ENCODE peak calls at places on chromosomes 3 and 15, in six cellular contexts. U is cardiac muscle cell; J is effector memory CD4-positive, alpha-beta T cell; K is right lobe of liver; Y is heart right ventricle; H is MM.1S. Q is an unnamed sample. For H3K36me3, the result is how much of the 10 kb centered on the place peaks cover.

GRCh38 chr15:99416191-99417188 is 149.3 kb upstream of the MEF2A start:
- DNase-seq in U (no peak), J (no peak), K (no peak), Y (no peak), H (no peak), Q (peak)

GRCh38 chr3:184756151-184756681 is 44.4 kb upstream of the MAGEF1 start:
- DNase-seq in U (no peak), J (no peak), K (no peak), Y (no peak), H (peak), Q (peak)

GRCh38 chr3:140416686-140417085 is 261.2 kb upstream of the TRIM42 start:
- DNase-seq in U (no peak), J (no peak), K (no peak), Y (no peak), H (no peak), Q (no peak)

GRCh38 chr3:47096955-47097354 is 67.0 kb downstream of the SETD2 start:
- DNase-seq in U (peak), J (no peak), K (no peak), Y (no peak), H (no peak), Q (no peak)

GRCh38 chr3:194740859-194741486 is 55.3 kb downstream of the FAM43A start:
- DNase-seq in U (peak), J (no peak), K (no peak), Y (no peak), H (no peak), Q (no peak)

GRCh38 chr3:61600195-61600594 is 38.8 kb downstream of the PTPRG start:
- DNase-seq in U (peak), J (no peak), K (no peak), Y (no peak), H (no peak), Q (no peak)

GRCh38 chr3:167732313-167733065 is 2.2 kb downstream of the PDCD10 start:
- DNase-seq in U (no peak), J (no peak), K (no peak), Y (no peak), H (no peak), Q (no peak)

GRCh38 chr15:94295275-94295674 is 63.9 kb downstream of the MCTP2 start:
- DNase-seq in U (no peak), J (no peak), K (no peak), Y (no peak), H (no peak), Q (no peak)

GRCh38 chr3:32176989-32177701 is 61.3 kb upstream of the CMTM8 start:
- DNase-seq in U (peak), J (peak), K (no peak), Y (no peak), H (peak), Q (no peak)

GRCh38 chr15:81160312-81161214 is 26.5 kb downstream of the CFAP161 start:
- DNase-seq in U (peak), J (no peak), K (no peak), Y (peak), H (no peak), Q (peak)

GRCh38 chr3:16671690-16672089 is 66.5 kb upstream of the DAZL start:
- DNase-seq in U (no peak), J (no peak), K (no peak), Y (no peak), H (no peak), Q (no peak)

GRCh38 chr3:141050913-141051632 is at the start of gene SPSB4:
- DNase-seq in U (peak), J (no peak), K (no peak), Y (peak), H (no peak), Q (peak)

GRCh38 chr3:2096196-2096595 is 2.5 kb upstream of the CNTN4 start:
- DNase-seq in U (no peak), J (no peak), K (no peak), Y (no peak), H (no peak), Q (no peak)

GRCh38 chr3:59510576-59510975 is 460.8 kb upstream of the CFAP20DC start:
- DNase-seq in U (no peak), J (no peak), K (no peak), Y (no peak), H (no peak), Q (no peak)

GRCh38 chr15:89551502-89551901 is 23.8 kb upstream of the TICRR start:
- DNase-seq in U (no peak), J (no peak), K (no peak), Y (no peak), H (no peak), Q (no peak)

GRCh38 chr3:49339593-49339946 is 283 bp downstream of the USP4 start:
- DNase-seq in U (no peak), J (peak), K (peak), Y (peak), H (no peak), Q (peak)

GRCh38 chr15:40782609-40783227 is 12.9 kb downstream of the C15orf62 start:
- DNase-seq in U (peak), J (peak), K (peak), Y (peak), H (peak), Q (no peak)

GRCh38 chr3:177107840-177108239 is 89.4 kb downstream of the TBL1XR1 start:
- DNase-seq in U (no peak), J (no peak), K (no peak), Y (no peak), H (no peak), Q (no peak)

GRCh38 chr3:12042638-12043037 is 38.5 kb downstream of the SYN2 start:
- DNase-seq in U (no peak), J (no peak), K (no peak), Y (no peak), H (no peak), Q (no peak)

GRCh38 chr3:8665407-8665896 is 20.9 kb upstream of the SSUH2 start:
- DNase-seq in U (no peak), J (no peak), K (no peak), Y (no peak), H (peak), Q (no peak)

GRCh38 chr3:55285156-55285555 is 201.9 kb downstream of the WNT5A start:
- DNase-seq in U (no peak), J (no peak), K (no peak), Y (no peak), H (no peak), Q (no peak)

GRCh38 chr3:119792270-119792669 is 10.4 kb downstream of the NR1I2 start:
- DNase-seq in U (no peak), J (no peak), K (no peak), Y (no peak), H (no peak), Q (no peak)

GRCh38 chr3:153350420-153350819 is 188.4 kb downstream of the RAP2B start:
- DNase-seq in U (peak), J (no peak), K (no peak), Y (no peak), H (peak), Q (no peak)

GRCh38 chr3:112101946-112102345 is 15.8 kb downstream of the C3orf52 start:
- DNase-seq in U (peak), J (no peak), K (no peak), Y (no peak), H (no peak), Q (no peak)

GRCh38 chr3:108099203-108099602 is 8.4 kb upstream of the CD47 start:
- DNase-seq in U (no peak), J (no peak), K (no peak), Y (no peak), H (no peak), Q (no peak)

GRCh38 chr3:182585532-182586150 is 207.7 kb upstream of the ATP11B start:
- DNase-seq in U (no peak), J (no peak), K (no peak), Y (no peak), H (no peak), Q (no peak)

GRCh38 chr3:71271616-71272015 is 311.9 kb downstream of the FOXP1 start:
- DNase-seq in U (no peak), J (no peak), K (no peak), Y (no peak), H (no peak), Q (no peak)

GRCh38 chr3:72343078-72343477 is 505.2 kb downstream of the SHQ1 start:
- DNase-seq in U (no peak), J (no peak), K (no peak), Y (no peak), H (no peak), Q (peak)

GRCh38 chr15:70936326-70936725 is 43.7 kb downstream of the LRRC49 start:
- DNase-seq in U (peak), J (no peak), K (no peak), Y (no peak), H (no peak), Q (no peak)

GRCh38 chr3:180085122-180085710 is 48.5 kb upstream of the PEX5L start:
- DNase-seq in U (no peak), J (no peak), K (no peak), Y (no peak), H (peak), Q (no peak)

GRCh38 chr3:184757010-184757651 is 45.3 kb upstream of the MAGEF1 start:
- DNase-seq in U (peak), J (no peak), K (no peak), Y (peak), H (peak), Q (peak)

GRCh38 chr3:54957711-54958110 is 29.9 kb upstream of the LRTM1 start:
- DNase-seq in U (no peak), J (no peak), K (no peak), Y (no peak), H (no peak), Q (no peak)

GRCh38 chr15:62844564-62845235 is 197.8 kb upstream of the TPM1 start:
- DNase-seq in U (no peak), J (no peak), K (no peak), Y (no peak), H (no peak), Q (no peak)

GRCh38 chr3:185270262-185270955 is 16.6 kb upstream of the EHHADH start:
- DNase-seq in U (peak), J (no peak), K (no peak), Y (no peak), H (peak), Q (no peak)

GRCh38 chr3:65979152-65979551 is 59.6 kb downstream of the MAGI1 start:
- DNase-seq in U (peak), J (no peak), K (no peak), Y (no peak), H (no peak), Q (no peak)

GRCh38 chr3:53544357-53544756 is 49.9 kb downstream of the CACNA1D start:
- DNase-seq in U (no peak), J (no peak), K (no peak), Y (no peak), H (no peak), Q (no peak)

GRCh38 chr3:98812851-98813374 is 49.8 kb downstream of the ST3GAL6 start:
- DNase-seq in U (peak), J (no peak), K (peak), Y (no peak), H (peak), Q (no peak)

GRCh38 chr3:25153130-25153529 is 274.9 kb upstream of the RARB start:
- DNase-seq in U (peak), J (no peak), K (no peak), Y (no peak), H (no peak), Q (no peak)

DNA sequence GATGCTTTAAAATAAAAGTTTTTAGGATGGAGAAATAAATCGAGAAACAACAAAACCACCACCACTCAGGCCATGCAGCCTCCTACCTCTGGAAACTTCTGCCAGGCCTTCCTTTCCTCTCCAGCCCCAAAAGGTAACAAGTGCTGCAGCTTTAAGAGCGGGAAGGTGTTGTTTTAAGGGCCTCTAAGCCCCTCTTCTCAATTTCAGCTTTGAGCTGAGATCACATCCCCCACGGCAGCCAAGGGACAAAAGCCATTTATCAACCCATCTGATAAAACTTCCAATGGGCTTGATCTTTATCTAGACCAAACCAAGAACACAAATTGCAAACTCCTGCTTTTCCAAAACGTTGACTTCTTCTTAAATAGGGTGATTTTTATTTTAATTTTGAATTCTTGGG is 18.1 kb downstream of the RGMA start:
- DNase-seq in U (no peak), J (no peak), K (no peak), Y (no peak), H (no peak), Q (no peak)
- H3K36me3 ChIP-seq in U (under half), J (under half), K (under half), Y (under half), H (under half), Q (under half)

GRCh38 chr15:78909791-78910228 is 35.0 kb downstream of the CTSH start:
- DNase-seq in U (peak), J (no peak), K (no peak), Y (no peak), H (peak), Q (no peak)

GRCh38 chr15:78904599-78905358 is 32.1 kb downstream of the MORF4L1 start:
- DNase-seq in U (no peak), J (no peak), K (no peak), Y (no peak), H (no peak), Q (no peak)

GRCh38 chr15:78906310-78906608 is 33.6 kb downstream of the MORF4L1 start:
- DNase-seq in U (peak), J (no peak), K (no peak), Y (no peak), H (no peak), Q (no peak)

GRCh38 chr15:78909160-78909695 is 35.6 kb downstream of the CTSH start:
- DNase-seq in U (no peak), J (no peak), K (no peak), Y (no peak), H (no peak), Q (no peak)

GRCh38 chr15:78907577-78907976 is 34.9 kb downstream of the MORF4L1 start:
- DNase-seq in U (no peak), J (no peak), K (no peak), Y (no peak), H (no peak), Q (no peak)
- H3K36me3 ChIP-seq in U (half or more), J (under half), K (under half), Y (half or more), H (under half), Q (under half)

GRCh38 chr3:14152963-14153355 is 25.4 kb downstream of the XPC start:
- DNase-seq in U (no peak), J (no peak), K (no peak), Y (no peak), H (no peak), Q (no peak)

GRCh38 chr3:14150078-14150477 is 25.2 kb downstream of the TMEM43 start:
- DNase-seq in U (no peak), J (no peak), K (no peak), Y (no peak), H (no peak), Q (peak)

GRCh38 chr3:14152233-14152962 is 26.0 kb downstream of the XPC start:
- DNase-seq in U (peak), J (no peak), K (no peak), Y (no peak), H (peak), Q (no peak)

GRCh38 chr3:14150491-14151230 is 25.8 kb downstream of the TMEM43 start:
- DNase-seq in U (no peak), J (no peak), K (no peak), Y (no peak), H (no peak), Q (no peak)

DNA sequence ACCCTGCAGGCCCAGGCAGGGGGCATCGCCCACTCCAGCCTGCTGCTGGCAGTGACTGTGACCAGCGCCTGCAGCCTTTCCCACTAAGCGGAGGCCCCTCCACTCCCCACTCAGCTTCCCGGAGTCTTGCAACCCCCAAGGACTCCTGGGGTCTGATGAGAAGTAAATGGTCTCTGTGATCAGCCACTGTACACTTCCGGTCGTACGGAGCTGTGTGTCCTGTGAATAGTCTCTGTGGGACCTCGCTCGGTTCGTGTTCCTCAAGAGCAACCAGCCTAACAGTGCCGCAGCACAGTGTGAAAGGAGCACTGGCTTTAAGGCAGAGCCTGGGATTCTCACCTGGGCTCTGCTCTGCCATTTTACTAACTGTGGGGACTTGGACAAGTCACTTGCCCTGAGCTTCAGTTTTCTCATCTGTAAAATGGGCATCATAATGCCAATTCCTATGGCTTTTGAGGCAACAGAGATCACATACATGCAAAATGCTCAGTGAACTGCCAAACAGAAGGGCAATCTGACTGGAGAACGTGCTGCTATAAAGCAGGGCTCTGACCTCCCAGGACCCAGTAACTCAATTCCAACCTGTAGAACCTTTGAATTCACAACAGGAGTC is 26.7 kb downstream of the TMEM43 start:
- DNase-seq in U (no peak), J (no peak), K (no peak), Y (no peak), H (no peak), Q (no peak)
- H3K36me3 ChIP-seq in U (under half), J (half or more), K (under half), Y (half or more), H (under half), Q (under half)

DNA sequence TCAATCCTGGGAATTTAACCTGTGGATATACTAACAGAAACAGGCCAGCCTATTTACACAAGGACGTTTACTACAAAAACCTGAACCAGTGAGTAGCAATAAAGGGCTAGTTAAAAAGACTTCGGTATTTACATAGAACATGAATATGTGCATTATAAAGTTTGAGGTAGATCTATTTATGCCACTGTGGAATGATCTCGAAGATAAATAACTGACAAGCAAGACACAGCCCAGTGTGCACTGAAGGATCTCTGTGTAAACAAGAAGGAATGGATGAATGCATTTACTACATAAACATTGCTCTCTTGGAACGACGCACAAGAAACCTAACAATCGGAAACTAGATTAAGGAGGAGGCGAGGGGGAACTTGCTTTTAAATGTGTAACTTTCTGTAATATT is 132.0 kb upstream of the NSMCE3 start:
- DNase-seq in U (no peak), J (no peak), K (no peak), Y (no peak), H (no peak), Q (no peak)
- H3K36me3 ChIP-seq in U (under half), J (under half), K (under half), Y (under half), H (under half), Q (under half)

GRCh38 chr3:14619605-14620004 is 32.0 kb upstream of the CCDC174 start:
- DNase-seq in U (no peak), J (no peak), K (no peak), Y (no peak), H (no peak), Q (no peak)
- H3K36me3 ChIP-seq in U (under half), J (under half), K (under half), Y (under half), H (under half), Q (under half)

Q was measured in aorta.